ENCODE peak calls at places on chromosomes 12 and 14, in four cellular contexts. R is stomach, D is upper lobe of left lung, H is ovary. Q is an unnamed sample. For H3K4me1, the result is how much of the 10 kb centered on the place peaks cover.

GRCh38 chr12:47053991-47054390 is 25.4 kb upstream of the PCED1B start:
- DNase-seq in H (no peak), R (no peak), D (no peak), Q (no peak)

GRCh38 chr12:49706351-49707126 is 666 bp downstream of the FMNL3 start:
- DNase-seq in R (peak), D (no peak), H (peak), Q (peak)

GRCh38 chr14:71481215-71481614 is 451.0 kb upstream of the RGS6 start:
- DNase-seq in H (no peak), D (no peak), R (no peak), Q (no peak)

GRCh38 chr12:70756118-70756517 is 118.9 kb upstream of the PTPRB start:
- DNase-seq in D (no peak), R (no peak), H (no peak), Q (no peak)

GRCh38 chr14:54503476-54503875 is 6.2 kb upstream of the CGRRF1 start:
- DNase-seq in D (no peak), H (no peak), R (no peak), Q (no peak)

GRCh38 chr12:42504049-42504448 is 85.5 kb downstream of the PRICKLE1 start:
- DNase-seq in H (no peak), R (no peak), D (no peak), Q (no peak)

GRCh38 chr12:91178139-91178561 is 4.5 kb downstream of the DCN start:
- DNase-seq in H (peak), R (no peak), D (no peak), Q (no peak)

GRCh38 chr14:34018125-34018524 is 67.3 kb upstream of the EGLN3 start:
- DNase-seq in H (no peak), R (no peak), D (no peak), Q (no peak)

GRCh38 chr12:52074006-52074405 is 4.2 kb downstream of the ATG101 start:
- DNase-seq in D (peak), H (no peak), R (peak), Q (no peak)

GRCh38 chr12:114504311-114504710 is 98.4 kb upstream of the TBX5 start:
- DNase-seq in D (no peak), H (no peak), R (no peak), Q (no peak)

GRCh38 chr14:23095196-23096108 is at the start of gene C14orf119:
- DNase-seq in R (peak), D (peak), H (peak), Q (no peak)

GRCh38 chr14:22996823-22997301 is 13.1 kb downstream of the C14orf93 start:
- DNase-seq in D (no peak), R (no peak), H (peak), Q (no peak)

GRCh38 chr14:60768602-60769001 is 34.0 kb downstream of the MNAT1 start:
- DNase-seq in H (no peak), R (no peak), D (no peak), Q (no peak)

GRCh38 chr12:119354187-119354586 is 19.7 kb downstream of the CCDC60 start:
- DNase-seq in D (no peak), R (no peak), H (no peak), Q (no peak)

GRCh38 chr14:54719406-54719805 is 152.5 kb downstream of the SAMD4A start:
- DNase-seq in R (no peak), H (no peak), D (no peak), Q (peak)

GRCh38 chr12:109732321-109733305 is 19.0 kb downstream of the FAM222A start:
- DNase-seq in H (peak), R (peak), D (no peak), Q (peak)

GRCh38 chr12:113403435-113404415 is at the start of gene SDS:
- DNase-seq in R (peak), D (no peak), H (peak), Q (peak)

GRCh38 chr14:66443158-66443695 is 42.9 kb upstream of the CCDC196 start:
- DNase-seq in R (no peak), H (no peak), D (no peak), Q (no peak)

GRCh38 chr12:86234309-86234708 is 21.9 kb downstream of the MGAT4C start:
- DNase-seq in R (no peak), D (no peak), H (no peak), Q (no peak)

GRCh38 chr14:93788557-93789365 is 476 bp upstream of the PRIMA1 start:
- DNase-seq in R (peak), D (peak), H (peak), Q (no peak)

GRCh38 chr14:35286707-35287106 is 5.5 kb upstream of the PSMA6 start:
- DNase-seq in R (no peak), D (no peak), H (no peak), Q (no peak)

GRCh38 chr14:71103662-71104484 is 196.6 kb downstream of the PCNX1 start:
- DNase-seq in D (no peak), H (no peak), R (no peak), Q (no peak)

GRCh38 chr14:49954171-49954631 is 61.3 kb downstream of the ARF6 start:
- DNase-seq in H (no peak), D (no peak), R (no peak), Q (no peak)

GRCh38 chr12:104177663-104178501 is 37.7 kb upstream of the TXNRD1 start:
- DNase-seq in D (no peak), H (peak), R (peak), Q (peak)

DNA sequence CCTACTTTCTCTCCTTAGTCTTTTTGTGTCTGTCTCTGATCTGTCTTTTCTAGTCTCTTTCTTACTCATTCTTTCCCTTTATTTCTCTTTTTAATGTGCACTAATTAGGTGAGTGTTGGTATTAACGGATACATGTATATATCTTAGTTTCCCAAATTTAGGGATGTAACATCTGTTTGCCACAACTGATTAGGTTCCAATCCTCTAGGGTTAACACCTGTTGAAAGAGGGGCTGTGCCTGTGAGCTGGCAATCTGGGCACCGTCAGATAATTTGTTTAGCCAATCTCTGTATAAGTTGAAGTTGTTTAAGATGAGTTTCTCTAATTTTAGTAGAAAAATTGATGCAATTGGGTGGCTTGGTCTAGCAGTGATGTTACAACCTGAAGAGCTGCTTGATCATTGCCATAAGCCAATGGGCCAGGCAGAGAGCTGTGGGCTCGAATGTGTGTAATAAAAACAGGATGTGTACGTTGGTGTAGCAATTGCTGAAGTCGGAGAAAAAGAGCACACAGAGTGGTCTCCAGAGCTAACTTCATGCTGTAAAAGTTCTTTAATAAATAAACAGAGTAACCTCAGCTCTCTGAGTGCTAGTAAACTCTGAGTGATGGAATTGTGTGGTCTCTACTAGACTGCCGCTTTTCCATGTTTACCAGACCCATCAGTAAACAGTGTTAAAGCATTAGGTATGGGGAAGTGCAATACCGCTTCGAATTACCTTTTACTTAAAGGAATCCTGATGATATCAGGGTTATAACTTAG is 18.3 kb upstream of the LYZ start:
- DNase-seq in H (no peak), D (no peak), R (no peak), Q (no peak)
- H3K4me3 ChIP-seq in H (no peak), D (peak), R (peak), Q (peak)

DNA sequence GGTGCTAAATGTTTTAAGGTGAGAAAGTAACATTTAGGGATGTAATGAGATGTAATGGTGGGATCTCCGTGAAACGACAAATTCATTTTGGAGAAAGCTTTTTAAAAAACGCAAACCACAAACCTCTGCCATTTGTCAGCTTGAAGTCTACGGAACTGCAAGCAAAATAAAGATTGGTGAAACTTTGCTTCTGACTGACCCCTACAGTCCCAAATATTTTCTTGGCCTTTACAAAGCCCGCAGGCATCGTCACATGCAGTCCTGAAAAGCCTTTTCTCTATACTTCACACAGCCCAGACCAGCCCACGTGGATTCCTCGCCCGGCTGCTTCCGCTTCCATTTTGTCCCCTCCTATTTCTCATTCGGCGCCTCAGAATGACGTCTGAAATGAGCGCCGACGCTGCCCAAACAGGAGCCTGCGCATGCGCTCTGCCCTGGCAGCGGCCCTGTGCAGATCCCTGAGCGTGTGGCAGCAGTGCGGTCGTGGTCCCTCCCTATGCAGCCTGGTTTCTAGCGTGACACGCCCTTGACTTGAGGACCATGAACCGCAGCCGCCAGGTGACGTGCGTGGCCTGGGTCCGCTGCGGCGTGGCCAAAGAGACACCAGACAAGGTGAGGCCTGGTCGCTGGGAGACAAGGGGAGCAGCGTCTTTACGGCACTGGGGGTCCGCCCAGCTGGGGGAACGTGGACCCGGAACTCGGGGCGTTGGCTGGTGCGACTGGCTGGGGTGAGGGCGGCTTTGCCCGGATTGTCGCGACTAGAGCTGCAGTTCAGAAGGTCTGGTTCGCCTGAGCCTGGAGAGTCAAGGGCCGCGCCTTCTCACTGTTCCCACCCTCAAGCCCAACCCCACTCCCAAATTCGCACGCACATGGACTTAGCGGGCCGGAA is at the start of gene PWP1:
- DNase-seq in D (peak), H (peak), R (peak), Q (peak)
- TF ChIP-seq POLR2A in D (no peak), H (peak), R (no peak), Q (peak)

DNA sequence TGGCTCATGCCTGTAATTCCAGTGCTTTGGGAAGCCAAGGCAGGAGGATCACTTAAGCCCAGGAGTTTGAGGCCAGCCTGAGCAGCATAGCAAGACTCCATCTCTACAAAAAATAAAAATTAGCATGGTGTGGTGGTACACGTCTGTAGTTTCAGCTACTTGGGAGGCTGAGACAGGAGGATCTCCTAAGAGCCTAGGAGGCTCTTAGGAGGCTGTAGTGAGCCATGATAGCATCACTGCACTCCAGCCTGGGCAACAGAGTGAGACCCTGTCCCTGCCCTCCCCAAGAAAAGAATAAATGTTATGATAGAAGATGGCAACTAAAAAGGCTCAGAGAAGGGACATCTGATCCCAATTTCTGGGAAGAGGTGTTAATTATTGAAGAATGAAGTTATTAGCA is 3.2 kb upstream of the MANSC1 start:
- DNase-seq in H (no peak), R (no peak), D (no peak), Q (no peak)
- H3K4me1 ChIP-seq in H (under half), R (under half), D (under half), Q (under half)

DNA sequence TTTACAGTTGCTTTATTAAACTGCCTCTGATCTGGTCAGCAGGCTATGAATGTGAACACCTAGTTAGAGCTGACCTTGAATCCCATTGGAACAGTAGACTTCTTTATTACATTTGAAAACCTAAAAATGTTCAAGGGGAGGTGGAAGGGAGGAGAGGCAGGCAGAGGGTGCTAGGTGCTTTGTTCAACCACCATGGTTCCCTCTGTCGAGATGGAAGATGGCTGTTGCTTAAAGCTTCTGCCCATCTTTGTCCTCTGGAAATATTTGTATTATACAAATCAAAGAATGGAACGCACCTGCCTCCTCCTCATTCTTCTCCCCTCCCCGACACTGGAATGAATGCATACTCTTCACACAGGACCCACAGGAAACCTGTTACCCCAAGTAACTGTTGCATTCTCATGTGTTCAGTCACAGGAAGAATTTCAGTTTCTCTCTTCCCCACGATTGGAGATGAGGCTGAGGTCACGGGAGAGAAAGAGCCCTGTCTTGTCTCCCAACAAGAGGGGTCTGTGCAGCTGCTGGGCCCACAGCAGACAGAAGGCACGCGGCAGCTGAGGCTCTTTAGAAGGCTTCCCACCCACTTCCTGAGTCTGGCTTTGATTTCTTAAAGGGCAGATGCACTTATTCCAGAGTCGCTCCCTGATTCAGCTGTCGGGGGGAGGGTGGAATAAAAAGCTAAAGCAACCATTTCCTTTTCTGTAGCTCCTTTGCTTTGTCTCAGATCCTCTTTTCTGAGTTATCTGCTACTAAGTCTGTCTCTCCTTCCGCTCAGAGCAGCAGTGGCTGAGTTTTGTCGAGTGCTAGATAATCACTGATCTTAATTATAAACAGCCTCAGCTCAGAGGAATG is 217.9 kb upstream of the BTG1 start:
- DNase-seq in H (peak), D (peak), R (no peak), Q (no peak)
- H3K4me3 ChIP-seq in H (no peak), D (peak), R (peak), Q (no peak)

DNA sequence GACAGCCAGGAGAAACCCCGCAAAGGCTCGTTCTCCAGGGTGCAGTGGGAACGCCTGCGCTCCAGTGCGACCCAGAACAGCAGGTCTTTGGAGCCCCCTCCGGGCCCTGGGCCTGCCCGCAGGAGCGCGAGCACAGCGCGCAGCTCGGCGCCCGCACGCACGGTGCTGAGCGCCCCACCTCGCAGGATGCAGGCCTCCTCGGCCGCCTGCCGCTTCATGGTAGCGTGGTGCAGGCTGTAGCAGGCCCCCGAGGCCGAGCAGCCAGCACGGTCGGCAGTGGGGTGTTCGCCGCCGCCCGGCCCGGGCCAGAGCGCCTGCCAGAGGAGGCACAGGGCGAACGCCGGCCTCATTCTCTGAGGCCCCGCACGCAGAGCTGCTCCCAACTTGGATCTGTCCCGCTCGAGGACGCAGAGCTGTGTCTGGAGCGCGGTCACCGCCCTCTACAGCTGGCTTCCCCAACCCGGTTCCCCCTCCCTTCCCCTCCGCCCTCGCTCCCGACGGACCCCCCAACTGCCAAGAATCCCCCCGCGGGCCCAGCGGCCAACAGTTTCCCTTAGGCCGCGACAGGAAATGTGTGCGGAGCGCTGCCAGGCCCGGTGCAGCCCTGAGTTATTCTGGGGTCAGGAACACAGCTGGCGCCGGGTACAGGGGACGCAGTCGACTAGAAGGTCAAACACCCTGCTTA is at the start of gene CLEC14A:
- DNase-seq in D (peak), H (peak), R (no peak), Q (peak)
- TF ChIP-seq POLR2A in D (no peak), H (no peak), R (no peak), Q (no peak)

DNA sequence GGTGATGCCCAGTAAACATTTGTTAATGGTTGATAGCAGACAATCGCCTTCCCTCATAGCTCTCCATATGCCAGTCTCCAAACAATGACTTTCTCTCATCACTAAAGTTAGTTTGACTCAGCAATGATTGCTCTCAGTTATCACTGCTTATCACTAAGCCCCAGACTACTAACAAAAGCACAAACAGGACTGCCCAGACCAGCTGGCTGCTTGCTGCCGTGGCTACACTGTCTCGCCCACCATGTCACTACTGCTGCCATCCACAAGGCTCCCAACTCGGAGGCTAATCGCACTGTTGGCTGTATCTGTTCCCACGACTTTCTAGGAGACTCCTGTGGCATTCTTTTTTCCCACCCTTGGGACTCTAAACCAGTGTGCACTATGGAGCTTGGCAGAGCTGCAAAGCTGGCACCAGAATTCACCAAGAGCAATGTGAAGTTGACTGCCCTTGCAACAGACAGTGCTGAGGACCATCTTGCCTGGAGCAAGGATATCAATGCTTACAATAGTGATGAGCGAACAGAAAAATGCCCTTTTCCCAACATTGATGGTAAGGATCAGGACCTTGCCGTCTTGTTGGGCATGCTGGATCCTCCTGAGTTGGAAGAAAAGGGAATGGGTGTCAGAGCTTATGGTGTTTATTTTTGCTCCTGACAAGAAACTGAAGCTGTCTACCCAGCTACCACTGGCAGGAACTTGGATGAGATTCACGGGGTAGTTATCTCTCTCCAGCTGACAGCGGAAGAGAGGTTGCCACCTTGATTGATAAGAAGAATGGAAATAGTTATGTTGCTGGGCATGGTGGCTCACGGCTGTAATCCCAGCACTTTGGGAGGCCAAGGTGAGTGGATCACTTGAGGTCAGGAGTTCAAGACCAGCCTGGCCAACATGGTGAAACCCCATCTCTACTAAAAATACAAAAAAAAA is 27.1 kb upstream of the NR2C1 start:
- DNase-seq in H (no peak), D (no peak), R (no peak), Q (no peak)
- H3K4me1 ChIP-seq in H (under half), D (under half), R (under half), Q (under half)

GRCh38 chr14:105526781-105527380 is 498 bp downstream of the TMEM121 start:
- DNase-seq in R (no peak), D (peak), H (peak), Q (no peak)
- H3K4me3 ChIP-seq in R (peak), D (peak), H (peak), Q (peak)